ENCODE peak calls at places on chromosomes 11 and 22, in ten cellular contexts. One of them, this sample, is unnamed.

GRCh38 chr22:30243671-30244465 is 2.7 kb downstream of the LIF start:
- DNase-seq in endothelial cell of umbilical vein: no peak
- DNase-seq in GM12891: no peak
- DNase-seq in upper lobe of left lung: no peak
- DNase-seq in stomach: no peak
- DNase-seq in HCT116: no peak
- DNase-seq in suprapubic skin: no peak
- DNase-seq in vagina: no peak
- DNase-seq in transverse colon: no peak
- DNase-seq in K562: no peak
- DNase-seq in this sample: no peak

GRCh38 chr22:41217553-41218157 is 12.5 kb downstream of the L3MBTL2 start:
- DNase-seq in GM12891: peak
- DNase-seq in upper lobe of left lung: no peak
- DNase-seq in vagina: no peak
- DNase-seq in HCT116: no peak
- DNase-seq in transverse colon: peak
- DNase-seq in K562: no peak
- DNase-seq in suprapubic skin: peak
- DNase-seq in stomach: peak
- DNase-seq in endothelial cell of umbilical vein: peak
- DNase-seq in this sample: peak

GRCh38 chr11:92296138-92296515 is 71.5 kb downstream of the FAT3 start:
- DNase-seq in HCT116: no peak
- DNase-seq in upper lobe of left lung: no peak
- DNase-seq in suprapubic skin: no peak
- DNase-seq in endothelial cell of umbilical vein: no peak
- DNase-seq in vagina: no peak
- DNase-seq in stomach: no peak
- DNase-seq in K562: no peak
- DNase-seq in transverse colon: no peak
- DNase-seq in GM12891: no peak
- DNase-seq in this sample: no peak

GRCh38 chr11:132024587-132025295 is 654.3 kb downstream of the NTM start:
- DNase-seq in GM12891: no peak
- DNase-seq in endothelial cell of umbilical vein: peak
- DNase-seq in HCT116: no peak
- DNase-seq in K562: no peak
- DNase-seq in stomach: no peak
- DNase-seq in suprapubic skin: no peak
- DNase-seq in transverse colon: no peak
- DNase-seq in upper lobe of left lung: no peak
- DNase-seq in vagina: no peak
- DNase-seq in this sample: no peak

GRCh38 chr11:43866520-43866919 is 14.1 kb upstream of the ALKBH3 start:
- DNase-seq in stomach: no peak
- DNase-seq in upper lobe of left lung: no peak
- DNase-seq in GM12891: no peak
- DNase-seq in vagina: no peak
- DNase-seq in K562: no peak
- DNase-seq in endothelial cell of umbilical vein: peak
- DNase-seq in suprapubic skin: no peak
- DNase-seq in HCT116: no peak
- DNase-seq in transverse colon: no peak
- DNase-seq in this sample: no peak

GRCh38 chr11:20474951-20475517 is 87.5 kb downstream of the PRMT3 start:
- DNase-seq in HCT116: no peak
- DNase-seq in suprapubic skin: no peak
- DNase-seq in GM12891: no peak
- DNase-seq in upper lobe of left lung: no peak
- DNase-seq in K562: no peak
- DNase-seq in stomach: no peak
- DNase-seq in vagina: no peak
- DNase-seq in endothelial cell of umbilical vein: no peak
- DNase-seq in transverse colon: no peak
- DNase-seq in this sample: no peak

GRCh38 chr11:74840486-74840885 is 91.8 kb downstream of the RNF169 start:
- DNase-seq in K562: no peak
- DNase-seq in upper lobe of left lung: no peak
- DNase-seq in vagina: no peak
- DNase-seq in GM12891: no peak
- DNase-seq in transverse colon: no peak
- DNase-seq in endothelial cell of umbilical vein: peak
- DNase-seq in suprapubic skin: no peak
- DNase-seq in HCT116: no peak
- DNase-seq in stomach: no peak
- DNase-seq in this sample: no peak

GRCh38 chr11:28110839-28111235 is 2.6 kb downstream of the METTL15 start:
- DNase-seq in stomach: no peak
- DNase-seq in GM12891: no peak
- DNase-seq in HCT116: no peak
- DNase-seq in K562: no peak
- DNase-seq in upper lobe of left lung: no peak
- DNase-seq in suprapubic skin: no peak
- DNase-seq in endothelial cell of umbilical vein: no peak
- DNase-seq in vagina: no peak
- DNase-seq in transverse colon: no peak
- DNase-seq in this sample: no peak

GRCh38 chr22:35312198-35313059 is 12.7 kb downstream of the TOM1 start:
- DNase-seq in transverse colon: peak
- DNase-seq in K562: no peak
- DNase-seq in suprapubic skin: peak
- DNase-seq in vagina: no peak
- DNase-seq in upper lobe of left lung: no peak
- DNase-seq in stomach: no peak
- DNase-seq in HCT116: peak
- DNase-seq in GM12891: no peak
- DNase-seq in endothelial cell of umbilical vein: peak
- DNase-seq in this sample: no peak

GRCh38 chr11:124518900-124519541 is 24.4 kb downstream of the OR8B12 start:
- DNase-seq in HCT116: no peak
- DNase-seq in K562: no peak
- DNase-seq in upper lobe of left lung: no peak
- DNase-seq in vagina: no peak
- DNase-seq in transverse colon: no peak
- DNase-seq in stomach: no peak
- DNase-seq in endothelial cell of umbilical vein: no peak
- DNase-seq in suprapubic skin: no peak
- DNase-seq in GM12891: no peak
- DNase-seq in this sample: no peak

GRCh38 chr11:59183768-59184167 is 11.8 kb downstream of the DTX4 start:
- DNase-seq in endothelial cell of umbilical vein: no peak
- DNase-seq in transverse colon: no peak
- DNase-seq in stomach: no peak
- DNase-seq in HCT116: no peak
- DNase-seq in suprapubic skin: no peak
- DNase-seq in K562: no peak
- DNase-seq in upper lobe of left lung: no peak
- DNase-seq in vagina: no peak
- DNase-seq in GM12891: no peak
- DNase-seq in this sample: no peak

GRCh38 chr11:2766166-2766565 is 66.4 kb upstream of the KCNQ1OT1 start:
- DNase-seq in K562: no peak
- DNase-seq in suprapubic skin: peak
- DNase-seq in vagina: peak
- DNase-seq in stomach: no peak
- DNase-seq in endothelial cell of umbilical vein: no peak
- DNase-seq in upper lobe of left lung: no peak
- DNase-seq in transverse colon: no peak
- DNase-seq in GM12891: no peak
- DNase-seq in HCT116: no peak
- DNase-seq in this sample: no peak

GRCh38 chr11:96044311-96044710 is 120.4 kb upstream of the MTMR2 start:
- DNase-seq in K562: no peak
- DNase-seq in upper lobe of left lung: no peak
- DNase-seq in stomach: no peak
- DNase-seq in suprapubic skin: no peak
- DNase-seq in GM12891: no peak
- DNase-seq in endothelial cell of umbilical vein: no peak
- DNase-seq in vagina: no peak
- DNase-seq in HCT116: no peak
- DNase-seq in transverse colon: no peak
- DNase-seq in this sample: no peak

GRCh38 chr22:24430431-24431308 is 3.3 kb downstream of the ADORA2A start:
- DNase-seq in suprapubic skin: peak
- DNase-seq in stomach: no peak
- DNase-seq in GM12891: no peak
- DNase-seq in endothelial cell of umbilical vein: no peak
- DNase-seq in K562: no peak
- DNase-seq in HCT116: no peak
- DNase-seq in vagina: no peak
- DNase-seq in transverse colon: no peak
- DNase-seq in upper lobe of left lung: no peak
- DNase-seq in this sample: no peak

GRCh38 chr11:114564836-114565235 is 5.2 kb upstream of the NXPE1 start:
- DNase-seq in transverse colon: no peak
- DNase-seq in endothelial cell of umbilical vein: peak
- DNase-seq in K562: no peak
- DNase-seq in upper lobe of left lung: no peak
- DNase-seq in stomach: no peak
- DNase-seq in GM12891: no peak
- DNase-seq in vagina: no peak
- DNase-seq in HCT116: no peak
- DNase-seq in suprapubic skin: no peak
- DNase-seq in this sample: no peak

GRCh38 chr11:120532511-120533196 is 21.1 kb downstream of the GRIK4 start:
- DNase-seq in vagina: no peak
- DNase-seq in HCT116: no peak
- DNase-seq in suprapubic skin: no peak
- DNase-seq in K562: no peak
- DNase-seq in transverse colon: no peak
- DNase-seq in stomach: no peak
- DNase-seq in endothelial cell of umbilical vein: no peak
- DNase-seq in upper lobe of left lung: no peak
- DNase-seq in GM12891: no peak
- DNase-seq in this sample: no peak

GRCh38 chr22:50267591-50268390 is 2.4 kb downstream of the MAPK11 start:
- DNase-seq in K562: peak
- DNase-seq in endothelial cell of umbilical vein: peak
- DNase-seq in stomach: peak
- DNase-seq in upper lobe of left lung: peak
- DNase-seq in suprapubic skin: no peak
- DNase-seq in GM12891: peak
- DNase-seq in HCT116: no peak
- DNase-seq in transverse colon: peak
- DNase-seq in vagina: no peak
- DNase-seq in this sample: no peak

GRCh38 chr11:54558919-54559318 is 44.9 kb downstream of the OR4C46 start:
- DNase-seq in stomach: no peak
- DNase-seq in upper lobe of left lung: no peak
- DNase-seq in K562: peak
- DNase-seq in transverse colon: no peak
- DNase-seq in suprapubic skin: no peak
- DNase-seq in GM12891: no peak
- DNase-seq in vagina: no peak
- DNase-seq in endothelial cell of umbilical vein: no peak
- DNase-seq in HCT116: no peak
- DNase-seq in this sample: no peak

GRCh38 chr22:45518580-45518991 is 15.9 kb downstream of the FBLN1 start:
- DNase-seq in upper lobe of left lung: no peak
- DNase-seq in K562: no peak
- DNase-seq in vagina: no peak
- DNase-seq in suprapubic skin: no peak
- DNase-seq in HCT116: no peak
- DNase-seq in endothelial cell of umbilical vein: no peak
- DNase-seq in transverse colon: no peak
- DNase-seq in GM12891: no peak
- DNase-seq in stomach: no peak
- DNase-seq in this sample: no peak
- TF ChIP-seq POLR2A in upper lobe of left lung: no peak
- TF ChIP-seq POLR2A in K562: no peak
- TF ChIP-seq POLR2A in vagina: no peak
- TF ChIP-seq POLR2A in suprapubic skin: no peak
- TF ChIP-seq POLR2A in HCT116: no peak
- TF ChIP-seq POLR2A in endothelial cell of umbilical vein: no peak
- TF ChIP-seq POLR2A in transverse colon: no peak
- TF ChIP-seq POLR2A in GM12891: no peak
- TF ChIP-seq POLR2A in stomach: no peak
- TF ChIP-seq POLR2A in this sample: no peak

GRCh38 chr11:36156486-36157150 is 132.6 kb downstream of the COMMD9 start:
- DNase-seq in vagina: no peak
- DNase-seq in stomach: no peak
- DNase-seq in upper lobe of left lung: no peak
- DNase-seq in K562: no peak
- DNase-seq in HCT116: no peak
- DNase-seq in endothelial cell of umbilical vein: no peak
- DNase-seq in transverse colon: no peak
- DNase-seq in GM12891: no peak
- DNase-seq in suprapubic skin: no peak
- DNase-seq in this sample: no peak
- TF ChIP-seq POLR2AphosphoS5 in vagina: no peak
- TF ChIP-seq POLR2AphosphoS5 in stomach: no peak
- TF ChIP-seq POLR2AphosphoS5 in upper lobe of left lung: no peak
- TF ChIP-seq POLR2AphosphoS5 in K562: no peak
- TF ChIP-seq POLR2AphosphoS5 in HCT116: no peak
- TF ChIP-seq POLR2AphosphoS5 in endothelial cell of umbilical vein: peak
- TF ChIP-seq POLR2AphosphoS5 in transverse colon: no peak
- TF ChIP-seq POLR2AphosphoS5 in GM12891: no peak
- TF ChIP-seq POLR2AphosphoS5 in suprapubic skin: no peak
- TF ChIP-seq POLR2AphosphoS5 in this sample: no peak

DNA sequence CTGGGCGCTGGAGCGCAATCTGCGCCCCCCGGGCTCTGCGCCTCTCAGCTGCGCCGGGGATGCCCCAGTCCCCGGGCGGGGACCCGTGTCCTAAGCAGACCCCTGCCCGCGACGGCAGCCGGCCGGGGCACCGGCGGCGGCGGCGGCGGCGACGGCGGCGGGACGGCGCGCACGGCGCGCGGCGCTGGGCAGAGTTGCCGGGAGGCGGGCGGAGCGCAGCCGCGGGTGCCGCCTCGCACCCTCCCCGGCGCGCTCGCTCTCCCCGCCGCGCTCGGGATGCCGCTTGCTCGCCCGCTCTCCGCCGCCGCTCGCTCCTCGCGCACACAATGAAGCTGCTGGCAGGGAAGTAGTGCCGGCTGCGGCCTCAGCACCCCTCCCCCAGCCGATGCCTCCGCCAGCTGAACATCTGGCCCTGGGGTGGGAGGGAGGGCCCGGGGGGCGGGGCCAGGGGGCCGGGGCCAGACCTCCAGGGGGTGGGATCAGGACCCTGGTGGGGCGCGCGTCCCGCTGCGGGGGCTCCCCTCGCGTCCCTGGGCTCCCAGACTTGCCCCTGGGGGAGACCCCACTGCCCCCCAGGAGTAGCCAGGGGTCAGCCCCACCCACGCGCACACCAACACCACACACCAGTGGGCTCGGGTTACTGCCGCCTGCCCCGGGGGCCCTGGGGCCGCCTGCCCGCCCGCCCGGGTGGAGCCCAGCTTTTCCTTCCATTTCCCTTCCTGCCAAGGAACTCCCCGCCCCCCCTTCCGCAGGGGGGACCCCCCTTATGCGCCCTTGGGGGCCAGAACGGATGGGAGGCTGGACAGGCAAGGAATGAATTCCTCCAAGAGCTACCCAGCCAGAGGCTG is at the start of gene RCOR2:
- DNase-seq in endothelial cell of umbilical vein: peak
- DNase-seq in HCT116: no peak
- DNase-seq in transverse colon: peak
- DNase-seq in upper lobe of left lung: peak
- DNase-seq in vagina: no peak
- DNase-seq in GM12891: peak
- DNase-seq in suprapubic skin: no peak
- DNase-seq in K562: peak
- DNase-seq in stomach: peak
- DNase-seq in this sample: peak
- TF ChIP-seq POLR2A in endothelial cell of umbilical vein: no peak
- TF ChIP-seq POLR2A in HCT116: no peak
- TF ChIP-seq POLR2A in transverse colon: no peak
- TF ChIP-seq POLR2A in upper lobe of left lung: no peak
- TF ChIP-seq POLR2A in vagina: no peak
- TF ChIP-seq POLR2A in GM12891: no peak
- TF ChIP-seq POLR2A in suprapubic skin: no peak
- TF ChIP-seq POLR2A in K562: no peak
- TF ChIP-seq POLR2A in stomach: no peak
- TF ChIP-seq POLR2A in this sample: no peak

GRCh38 chr11:67111261-67111660 is 7.8 kb upstream of the KDM2A start:
- DNase-seq in endothelial cell of umbilical vein: no peak
- DNase-seq in upper lobe of left lung: no peak
- DNase-seq in K562: no peak
- DNase-seq in suprapubic skin: no peak
- DNase-seq in transverse colon: no peak
- DNase-seq in stomach: no peak
- DNase-seq in HCT116: no peak
- DNase-seq in vagina: no peak
- DNase-seq in GM12891: no peak
- DNase-seq in this sample: no peak
- TF ChIP-seq POLR2AphosphoS5 in endothelial cell of umbilical vein: no peak
- TF ChIP-seq POLR2AphosphoS5 in upper lobe of left lung: no peak
- TF ChIP-seq POLR2AphosphoS5 in K562: no peak
- TF ChIP-seq POLR2AphosphoS5 in suprapubic skin: no peak
- TF ChIP-seq POLR2AphosphoS5 in transverse colon: no peak
- TF ChIP-seq POLR2AphosphoS5 in stomach: no peak
- TF ChIP-seq POLR2AphosphoS5 in HCT116: no peak
- TF ChIP-seq POLR2AphosphoS5 in vagina: no peak
- TF ChIP-seq POLR2AphosphoS5 in GM12891: no peak
- TF ChIP-seq POLR2AphosphoS5 in this sample: no peak

This sample was measured in GM12892.